ENCODE peak calls at places on chromosomes 5 and 9, in four cellular contexts. One of them, this sample, is unnamed.

GRCh38 chr5:135054546-135054945 is 20.5 kb upstream of the PITX1 start:
- DNase-seq in GM12892: no peak
- DNase-seq in activated effector memory CD4-positive, alpha-beta T cell treated with Interleukin-2 at 50 U/mL for 16 hours: no peak
- DNase-seq in GM20000: no peak
- DNase-seq in this sample: no peak

GRCh38 chr9:84804948-84805694 is 135.6 kb downstream of the NTRK2 start:
- DNase-seq in GM12892: no peak
- DNase-seq in activated effector memory CD4-positive, alpha-beta T cell treated with Interleukin-2 at 50 U/mL for 16 hours: no peak
- DNase-seq in GM20000: no peak
- DNase-seq in this sample: no peak

GRCh38 chr9:76302947-76303550 is 91.2 kb downstream of the RFK start:
- DNase-seq in GM12892: peak; percentile 11
- DNase-seq in activated effector memory CD4-positive, alpha-beta T cell treated with Interleukin-2 at 50 U/mL for 16 hours: no peak
- DNase-seq in GM20000: peak; percentile 53
- DNase-seq in this sample: peak; percentile 83

GRCh38 chr5:176379881-176380280 is 8.5 kb downstream of the NOP16 start:
- DNase-seq in GM12892: no peak
- DNase-seq in activated effector memory CD4-positive, alpha-beta T cell treated with Interleukin-2 at 50 U/mL for 16 hours: no peak
- DNase-seq in GM20000: peak; percentile 43
- DNase-seq in this sample: no peak

GRCh38 chr9:37239224-37239859 is 119.0 kb downstream of the ZCCHC7 start:
- DNase-seq in GM12892: no peak
- DNase-seq in activated effector memory CD4-positive, alpha-beta T cell treated with Interleukin-2 at 50 U/mL for 16 hours: no peak
- DNase-seq in GM20000: no peak
- DNase-seq in this sample: no peak

GRCh38 chr5:166962470-166962869 is 1329.0 kb upstream of the WWC1 start:
- DNase-seq in GM12892: no peak
- DNase-seq in activated effector memory CD4-positive, alpha-beta T cell treated with Interleukin-2 at 50 U/mL for 16 hours: no peak
- DNase-seq in GM20000: no peak
- DNase-seq in this sample: no peak

GRCh38 chr5:151183451-151184245 is 26.1 kb upstream of the ANXA6 start:
- DNase-seq in GM12892: no peak
- DNase-seq in activated effector memory CD4-positive, alpha-beta T cell treated with Interleukin-2 at 50 U/mL for 16 hours: no peak
- DNase-seq in GM20000: no peak
- DNase-seq in this sample: no peak

GRCh38 chr5:1004598-1005361 is 3.8 kb upstream of the NKD2 start:
- DNase-seq in GM12892: no peak
- DNase-seq in activated effector memory CD4-positive, alpha-beta T cell treated with Interleukin-2 at 50 U/mL for 16 hours: peak; percentile 34
- DNase-seq in GM20000: peak; percentile 65
- DNase-seq in this sample: peak; percentile 33

GRCh38 chr5:77033338-77033737 is 3.1 kb downstream of the AGGF1 start:
- DNase-seq in GM12892: no peak
- DNase-seq in activated effector memory CD4-positive, alpha-beta T cell treated with Interleukin-2 at 50 U/mL for 16 hours: no peak
- DNase-seq in GM20000: no peak
- DNase-seq in this sample: no peak

GRCh38 chr5:19370655-19371386 is 617.2 kb downstream of the CDH18 start:
- DNase-seq in GM12892: no peak
- DNase-seq in activated effector memory CD4-positive, alpha-beta T cell treated with Interleukin-2 at 50 U/mL for 16 hours: no peak
- DNase-seq in GM20000: no peak
- DNase-seq in this sample: no peak

GRCh38 chr5:67577424-67577823 is 380.8 kb upstream of the CD180 start:
- DNase-seq in GM12892: no peak
- DNase-seq in activated effector memory CD4-positive, alpha-beta T cell treated with Interleukin-2 at 50 U/mL for 16 hours: no peak
- DNase-seq in GM20000: no peak
- DNase-seq in this sample: peak; percentile 56

GRCh38 chr9:109966643-109967368 is 186.8 kb downstream of the PALM2AKAP2 start:
- DNase-seq in GM12892: no peak
- DNase-seq in activated effector memory CD4-positive, alpha-beta T cell treated with Interleukin-2 at 50 U/mL for 16 hours: no peak
- DNase-seq in GM20000: peak; percentile 32
- DNase-seq in this sample: no peak

GRCh38 chr9:71685394-71685793 is 82.9 kb downstream of the CEMIP2 start:
- DNase-seq in GM12892: no peak
- DNase-seq in activated effector memory CD4-positive, alpha-beta T cell treated with Interleukin-2 at 50 U/mL for 16 hours: peak; percentile 16
- DNase-seq in GM20000: no peak
- DNase-seq in this sample: no peak

GRCh38 chr9:95788011-95788410 is 87.5 kb upstream of the ERCC6L2 start:
- DNase-seq in GM12892: no peak
- DNase-seq in activated effector memory CD4-positive, alpha-beta T cell treated with Interleukin-2 at 50 U/mL for 16 hours: no peak
- DNase-seq in GM20000: no peak
- DNase-seq in this sample: no peak

GRCh38 chr5:126503602-126504104 is 80.4 kb downstream of the GRAMD2B start:
- DNase-seq in GM12892: no peak
- DNase-seq in activated effector memory CD4-positive, alpha-beta T cell treated with Interleukin-2 at 50 U/mL for 16 hours: no peak
- DNase-seq in GM20000: no peak
- DNase-seq in this sample: peak; percentile 84

GRCh38 chr5:148776780-148777179 is 49.6 kb upstream of the ADRB2 start:
- DNase-seq in GM12892: no peak
- DNase-seq in activated effector memory CD4-positive, alpha-beta T cell treated with Interleukin-2 at 50 U/mL for 16 hours: no peak
- DNase-seq in GM20000: no peak
- DNase-seq in this sample: peak; percentile 13

GRCh38 chr5:128920345-128921215 is 44.7 kb upstream of the SLC27A6 start:
- DNase-seq in GM12892: no peak
- DNase-seq in activated effector memory CD4-positive, alpha-beta T cell treated with Interleukin-2 at 50 U/mL for 16 hours: no peak
- DNase-seq in GM20000: no peak
- DNase-seq in this sample: peak; percentile 76

GRCh38 chr5:42483472-42484154 is 60.4 kb downstream of the GHR start:
- DNase-seq in GM12892: no peak
- DNase-seq in activated effector memory CD4-positive, alpha-beta T cell treated with Interleukin-2 at 50 U/mL for 16 hours: no peak
- DNase-seq in GM20000: peak; percentile 8
- DNase-seq in this sample: peak; percentile 31

GRCh38 chr9:7234144-7234543 is 476.4 kb downstream of the KDM4C start:
- DNase-seq in GM12892: peak; percentile 5
- DNase-seq in activated effector memory CD4-positive, alpha-beta T cell treated with Interleukin-2 at 50 U/mL for 16 hours: no peak
- DNase-seq in GM20000: peak; percentile 27
- DNase-seq in this sample: peak; percentile 62

GRCh38 chr5:146588331-146588730 is 72.3 kb upstream of the GPR151 start:
- DNase-seq in GM12892: no peak
- DNase-seq in activated effector memory CD4-positive, alpha-beta T cell treated with Interleukin-2 at 50 U/mL for 16 hours: no peak
- DNase-seq in GM20000: no peak
- DNase-seq in this sample: no peak

GRCh38 chr9:35258665-35259474 is 97.1 kb downstream of the UNC13B start:
- DNase-seq in GM12892: no peak
- DNase-seq in activated effector memory CD4-positive, alpha-beta T cell treated with Interleukin-2 at 50 U/mL for 16 hours: peak; percentile 12
- DNase-seq in GM20000: peak; percentile 26
- DNase-seq in this sample: peak; percentile 91

GRCh38 chr5:132434391-132434790 is 56.2 kb downstream of the IRF1 start:
- DNase-seq in GM12892: no peak
- DNase-seq in activated effector memory CD4-positive, alpha-beta T cell treated with Interleukin-2 at 50 U/mL for 16 hours: no peak
- DNase-seq in GM20000: no peak
- DNase-seq in this sample: peak; percentile 48

GRCh38 chr9:136309101-136309801 is 5.4 kb upstream of the CCDC187 start:
- DNase-seq in GM12892: no peak
- DNase-seq in activated effector memory CD4-positive, alpha-beta T cell treated with Interleukin-2 at 50 U/mL for 16 hours: no peak
- DNase-seq in GM20000: no peak
- DNase-seq in this sample: no peak

GRCh38 chr5:52277101-52277500 is 510.6 kb upstream of the ITGA1 start:
- DNase-seq in GM12892: no peak
- DNase-seq in activated effector memory CD4-positive, alpha-beta T cell treated with Interleukin-2 at 50 U/mL for 16 hours: no peak
- DNase-seq in GM20000: no peak
- DNase-seq in this sample: no peak

This sample was measured in choroid plexus epithelial cell.